ENCODE peak calls at places on chromosomes 2 and 18, in five cellular contexts. R, V, Z, C and E are unnamed samples.

GRCh38 chr2:33763671-33764310 is 164.7 kb upstream of the FAM98A start:
- DNase-seq in R (no peak), V (no peak), Z (no peak), C (no peak), E (no peak)

GRCh38 chr18:58314284-58314683 is 270.3 kb downstream of the NEDD4L start:
- DNase-seq in R (no peak), V (peak; percentile 83), Z (peak; percentile 96), C (no peak), E (no peak)

GRCh38 chr18:50663626-50664441 is 103.9 kb downstream of the MAPK4 start:
- DNase-seq in R (no peak), V (no peak), Z (no peak), C (no peak), E (no peak)

GRCh38 chr18:74139888-74140287 is 7.7 kb downstream of the FBXO15 start:
- DNase-seq in R (no peak), V (no peak), Z (peak; percentile 74), C (no peak), E (no peak)

GRCh38 chr2:45172993-45173392 is 163.7 kb upstream of the SIX2 start:
- DNase-seq in R (no peak), V (no peak), Z (no peak), C (no peak), E (no peak)

GRCh38 chr2:38092196-38092902 is 16.4 kb upstream of the CYP1B1 start:
- DNase-seq in R (no peak), V (peak; percentile 36), Z (peak; percentile 95), C (no peak), E (no peak)

GRCh38 chr2:135124924-135125886 is 73.1 kb downstream of the RAB3GAP1 start:
- DNase-seq in R (no peak), V (peak; percentile 5), Z (no peak), C (no peak), E (no peak)

GRCh38 chr2:75390184-75390583 is 170.6 kb downstream of the EVA1A start:
- DNase-seq in R (no peak), V (no peak), Z (no peak), C (no peak), E (no peak)

GRCh38 chr2:101770672-101771071 is 73.2 kb downstream of the MAP4K4 start:
- DNase-seq in R (no peak), V (peak; percentile 96), Z (peak; percentile 64), C (no peak), E (no peak)

GRCh38 chr2:28082131-28082530 is 191.6 kb downstream of the BABAM2 start:
- DNase-seq in R (no peak), V (peak; percentile 66), Z (peak; percentile 39), C (no peak), E (no peak)

GRCh38 chr2:66389651-66390131 is 45.2 kb upstream of the MEIS1 start:
- DNase-seq in R (no peak), V (no peak), Z (peak; percentile 72), C (no peak), E (no peak)

GRCh38 chr2:45860136-45861106 is 208.9 kb downstream of the PRKCE start:
- DNase-seq in R (no peak), V (no peak), Z (peak; percentile 76), C (no peak), E (no peak)

GRCh38 chr18:25651553-25651952 is 299.6 kb upstream of the ZNF521 start:
- DNase-seq in R (no peak), V (no peak), Z (no peak), C (no peak), E (no peak)

GRCh38 chr18:54148151-54148550 is 76.3 kb downstream of the MBD2 start:
- DNase-seq in R (no peak), V (no peak), Z (no peak), C (no peak), E (no peak)

GRCh38 chr2:138035597-138036217 is 71.4 kb downstream of the HNMT start:
- DNase-seq in R (no peak), V (peak; percentile 87), Z (peak; percentile 59), C (no peak), E (no peak)

GRCh38 chr2:64420675-64421074 is 33.3 kb upstream of the LGALSL start:
- DNase-seq in R (no peak), V (no peak), Z (no peak), C (no peak), E (no peak)

GRCh38 chr2:12455626-12456025 is 261.1 kb upstream of the TRIB2 start:
- DNase-seq in R (no peak), V (no peak), Z (no peak), C (no peak), E (no peak)

GRCh38 chr2:145744541-145745386 is 1224.8 kb upstream of the ZEB2 start:
- DNase-seq in R (no peak), V (no peak), Z (peak; percentile 90), C (no peak), E (no peak)

GRCh38 chr18:37144921-37145320 is 316.0 kb downstream of the KIAA1328 start:
- DNase-seq in R (no peak), V (no peak), Z (no peak), C (no peak), E (no peak)

GRCh38 chr2:221370076-221370941 is 201.8 kb downstream of the EPHA4 start:
- DNase-seq in R (no peak), V (no peak), Z (no peak), C (no peak), E (no peak)

GRCh38 chr18:686339-687111 is 25.9 kb downstream of the ENOSF1 start:
- DNase-seq in R (peak; percentile 57), V (no peak), Z (no peak), C (peak; percentile 29), E (peak; percentile 68)
- H2BK12ac ChIP-seq in R (no peak overlapping the region), V (no peak overlapping the region), Z (no peak overlapping the region), C (no peak overlapping the region), E (peak overlapping the region; percentile 7)

GRCh38 chr2:217467331-217467730 is 535.5 kb downstream of the TNS1 start:
- DNase-seq in R (no peak), V (no peak), Z (no peak), C (no peak), E (no peak)

GRCh38 chr2:217468042-217468441 is 534.8 kb downstream of the TNS1 start:
- DNase-seq in R (no peak), V (no peak), Z (no peak), C (no peak), E (no peak)

GRCh38 chr2:217465136-217465535 is 537.7 kb downstream of the TNS1 start:
- DNase-seq in R (no peak), V (no peak), Z (no peak), C (no peak), E (no peak)

GRCh38 chr2:217466104-217466503 is 536.7 kb downstream of the TNS1 start:
- DNase-seq in R (no peak), V (peak; percentile 90), Z (no peak), C (no peak), E (no peak)

GRCh38 chr2:217466799-217467198 is 536.0 kb downstream of the TNS1 start:
- DNase-seq in R (no peak), V (no peak), Z (no peak), C (no peak), E (no peak)
- H2BK12ac ChIP-seq in R (no peak overlapping the region), V (no peak overlapping the region), Z (no peak overlapping the region), C (no peak overlapping the region), E (no peak overlapping the region)

GRCh38 chr2:109246176-109246575 is 117.2 kb downstream of the SH3RF3 start:
- DNase-seq in R (no peak), V (no peak), Z (no peak), C (no peak), E (no peak)

GRCh38 chr2:109242654-109243331 is 113.8 kb downstream of the SH3RF3 start:
- DNase-seq in R (no peak), V (peak; percentile 58), Z (peak; percentile 71), C (no peak), E (no peak)

GRCh38 chr2:109244750-109245382 is 115.9 kb downstream of the SH3RF3 start:
- DNase-seq in R (no peak), V (no peak), Z (no peak), C (no peak), E (no peak)

GRCh38 chr2:109242222-109242653 is 113.2 kb downstream of the SH3RF3 start:
- DNase-seq in R (no peak), V (no peak), Z (no peak), C (no peak), E (no peak)

DNA sequence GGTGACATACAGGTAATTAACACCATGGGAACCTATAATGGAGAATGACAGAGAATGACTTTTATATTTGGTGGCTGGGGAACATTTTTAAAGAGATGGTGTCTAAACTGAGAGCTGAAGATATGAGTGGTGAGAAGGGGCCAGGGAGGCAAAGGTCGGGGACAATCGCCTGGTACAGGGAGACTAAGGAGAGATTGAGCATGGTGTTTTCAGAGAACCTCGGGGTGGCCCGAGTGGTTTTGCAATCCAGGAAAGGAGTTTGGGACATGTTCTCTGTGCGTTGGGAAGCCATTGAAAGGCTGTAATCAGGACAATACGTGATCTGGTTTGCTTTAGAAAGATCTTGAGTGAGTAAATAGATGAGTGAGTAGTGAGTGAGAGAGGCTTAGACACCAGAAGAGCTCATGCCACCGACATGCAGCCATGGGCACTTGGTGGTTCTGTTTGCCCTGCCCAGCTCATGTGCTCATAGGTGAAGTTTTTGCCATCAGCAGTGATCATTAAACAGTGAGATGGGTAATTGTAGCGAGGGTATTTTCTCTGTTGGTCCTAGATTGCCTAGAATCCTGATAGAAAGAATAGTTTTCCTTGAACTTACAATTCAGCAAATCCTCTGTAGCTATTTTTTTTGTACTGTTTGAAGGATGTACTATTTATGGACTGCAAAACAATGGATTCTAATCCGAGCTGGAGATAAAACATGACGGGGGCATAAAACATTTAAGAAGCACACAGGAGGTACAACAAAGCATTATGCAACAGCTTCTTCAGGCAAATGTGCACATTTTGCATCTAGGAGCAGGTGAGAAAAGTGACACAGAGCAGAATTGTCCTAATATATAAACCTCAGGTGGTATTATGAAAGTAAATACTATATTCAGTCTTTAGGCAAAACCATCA is 114.8 kb downstream of the SH3RF3 start:
- DNase-seq in R (no peak), V (no peak), Z (no peak), C (no peak), E (no peak)
- H2BK12ac ChIP-seq in R (no peak overlapping the region), V (no peak overlapping the region), Z (peak overlapping the region; percentile 12), C (no peak overlapping the region), E (no peak overlapping the region)

GRCh38 chr2:42907835-42908234 is 115.5 kb upstream of the HAAO start:
- DNase-seq in R (no peak), V (no peak), Z (no peak), C (no peak), E (no peak)

GRCh38 chr2:42913280-42913878 is 121.0 kb upstream of the HAAO start:
- DNase-seq in R (no peak), V (no peak), Z (no peak), C (no peak), E (no peak)

GRCh38 chr2:42909966-42910365 is 117.6 kb upstream of the HAAO start:
- DNase-seq in R (no peak), V (no peak), Z (no peak), C (no peak), E (no peak)

GRCh38 chr2:42908538-42909200 is 116.3 kb upstream of the HAAO start:
- DNase-seq in R (no peak), V (no peak), Z (peak; percentile 51), C (no peak), E (no peak)

DNA sequence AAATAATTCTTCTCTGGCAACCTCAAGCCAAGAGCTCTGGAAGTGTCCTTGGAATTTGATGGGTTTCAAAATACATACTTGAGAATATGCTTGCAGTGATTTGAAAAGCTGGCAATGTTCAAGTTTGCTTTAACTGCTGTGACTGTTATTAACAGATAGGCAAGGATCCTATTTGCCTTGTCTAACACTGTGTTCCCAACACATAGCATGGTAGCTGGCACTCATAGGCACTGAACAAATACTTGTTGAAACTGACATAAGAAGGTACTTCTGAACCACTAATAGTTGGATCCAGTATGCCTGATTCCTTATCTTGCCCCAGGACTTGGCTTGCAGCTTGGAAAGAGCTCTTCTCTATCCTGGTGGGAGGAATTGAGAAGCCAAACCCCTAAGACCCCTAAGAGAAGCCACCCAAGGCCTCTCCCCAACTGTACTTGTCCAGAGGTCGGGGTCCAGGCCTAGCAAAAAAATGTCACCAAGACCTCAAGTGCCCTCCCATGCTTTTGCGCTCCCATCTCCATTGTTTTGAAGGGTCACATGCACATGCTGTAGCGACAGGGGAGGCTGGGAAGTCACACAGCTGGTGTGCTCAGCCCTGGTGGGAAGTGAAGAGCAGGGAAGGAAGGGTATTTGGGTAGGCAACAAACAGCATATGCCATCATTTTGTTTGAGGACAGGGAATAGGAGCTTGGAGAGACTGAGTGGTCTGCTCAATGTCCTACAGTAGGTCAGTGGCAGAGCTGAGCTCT is 118.4 kb upstream of the HAAO start:
- DNase-seq in R (no peak), V (no peak), Z (no peak), C (no peak), E (no peak)
- H2BK12ac ChIP-seq in R (no peak overlapping the region), V (no peak overlapping the region), Z (peak overlapping the region; percentile 7), C (no peak overlapping the region), E (no peak overlapping the region)